ENCODE peak calls at places on chromosomes 7 and 10, in six cellular contexts. One of them, this sample, is unnamed.

GRCh38 chr10:74419491-74420466 is 268.8 kb downstream of the ADK start:
- DNase-seq in suprapubic skin: no peak
- DNase-seq in Panc1: no peak
- DNase-seq in stomach: no peak
- DNase-seq in BE2C: peak; percentile 32
- DNase-seq in GM12878: peak; percentile 5
- DNase-seq in this sample: no peak

GRCh38 chr10:11170993-11171416 is 153.3 kb downstream of the CELF2 start:
- DNase-seq in suprapubic skin: no peak
- DNase-seq in Panc1: no peak
- DNase-seq in stomach: no peak
- DNase-seq in BE2C: no peak
- DNase-seq in GM12878: no peak
- DNase-seq in this sample: no peak

GRCh38 chr7:27156508-27156898 is at the start of gene HOXA7:
- DNase-seq in suprapubic skin: peak; percentile 93
- DNase-seq in Panc1: no peak
- DNase-seq in stomach: peak; percentile 31
- DNase-seq in BE2C: peak; percentile 11
- DNase-seq in GM12878: no peak
- DNase-seq in this sample: no peak

GRCh38 chr7:84697506-84697905 is 489.4 kb downstream of the SEMA3D start:
- DNase-seq in suprapubic skin: no peak
- DNase-seq in Panc1: no peak
- DNase-seq in stomach: no peak
- DNase-seq in BE2C: no peak
- DNase-seq in GM12878: no peak
- DNase-seq in this sample: peak; percentile 73

GRCh38 chr10:70835895-70836294 is 20.1 kb downstream of the SGPL1 start:
- DNase-seq in suprapubic skin: no peak
- DNase-seq in Panc1: no peak
- DNase-seq in stomach: no peak
- DNase-seq in BE2C: no peak
- DNase-seq in GM12878: no peak
- DNase-seq in this sample: no peak

GRCh38 chr10:14975672-14976273 is 16.6 kb downstream of the MEIG1 start:
- DNase-seq in suprapubic skin: no peak
- DNase-seq in Panc1: no peak
- DNase-seq in stomach: no peak
- DNase-seq in BE2C: peak; percentile 20
- DNase-seq in GM12878: no peak
- DNase-seq in this sample: no peak

GRCh38 chr10:78656815-78657621 is 411.7 kb upstream of the ZMIZ1 start:
- DNase-seq in suprapubic skin: no peak
- DNase-seq in Panc1: no peak
- DNase-seq in stomach: peak; percentile 35
- DNase-seq in BE2C: peak; percentile 84
- DNase-seq in GM12878: no peak
- DNase-seq in this sample: no peak

GRCh38 chr10:129929343-129930297 is 34.5 kb downstream of the EBF3 start:
- DNase-seq in suprapubic skin: peak; percentile 43
- DNase-seq in Panc1: no peak
- DNase-seq in stomach: no peak
- DNase-seq in BE2C: no peak
- DNase-seq in GM12878: no peak
- DNase-seq in this sample: no peak

GRCh38 chr7:139741813-139742344 is 35.9 kb downstream of the HIPK2 start:
- DNase-seq in suprapubic skin: no peak
- DNase-seq in Panc1: no peak
- DNase-seq in stomach: no peak
- DNase-seq in BE2C: no peak
- DNase-seq in GM12878: no peak
- DNase-seq in this sample: no peak

GRCh38 chr7:37643876-37644275 is 39.7 kb upstream of the GPR141 start:
- DNase-seq in suprapubic skin: no peak
- DNase-seq in Panc1: no peak
- DNase-seq in stomach: no peak
- DNase-seq in BE2C: no peak
- DNase-seq in GM12878: no peak
- DNase-seq in this sample: no peak

GRCh38 chr7:149778327-149778637 is 4.9 kb upstream of the ZNF467 start:
- DNase-seq in suprapubic skin: no peak
- DNase-seq in Panc1: no peak
- DNase-seq in stomach: no peak
- DNase-seq in BE2C: no peak
- DNase-seq in GM12878: no peak
- DNase-seq in this sample: no peak
- H3K27me3 ChIP-seq in suprapubic skin: peaks cover 4% of the 10 kb centered on the region
- H3K27me3 ChIP-seq in Panc1: no peaks in the 10 kb centered on the region
- H3K27me3 ChIP-seq in stomach: peaks cover 14% of the 10 kb centered on the region
- H3K27me3 ChIP-seq in BE2C: no peaks in the 10 kb centered on the region
- H3K27me3 ChIP-seq in GM12878: no peaks in the 10 kb centered on the region
- H3K27me3 ChIP-seq in this sample: peaks cover 54% of the 10 kb centered on the region

GRCh38 chr10:102112210-102112817 is 7.9 kb downstream of the LDB1 start:
- DNase-seq in suprapubic skin: no peak
- DNase-seq in Panc1: no peak
- DNase-seq in stomach: no peak
- DNase-seq in BE2C: no peak
- DNase-seq in GM12878: no peak
- DNase-seq in this sample: no peak
- TF ChIP-seq CTCF in suprapubic skin: no peak
- TF ChIP-seq CTCF in Panc1: no peak
- TF ChIP-seq CTCF in stomach: no peak
- TF ChIP-seq CTCF in BE2C: peak; percentile 37
- TF ChIP-seq CTCF in GM12878: peak; percentile 20
- TF ChIP-seq CTCF in this sample: peak; percentile 6

GRCh38 chr10:64416011-64416410 is 894.8 kb downstream of the REEP3 start:
- DNase-seq in suprapubic skin: no peak
- DNase-seq in Panc1: no peak
- DNase-seq in stomach: no peak
- DNase-seq in BE2C: no peak
- DNase-seq in GM12878: no peak
- DNase-seq in this sample: no peak
- H3K27me3 ChIP-seq in suprapubic skin: no peaks in the 10 kb centered on the region
- H3K27me3 ChIP-seq in Panc1: no peaks in the 10 kb centered on the region
- H3K27me3 ChIP-seq in stomach: no peaks in the 10 kb centered on the region
- H3K27me3 ChIP-seq in BE2C: no peaks in the 10 kb centered on the region
- H3K27me3 ChIP-seq in GM12878: no peaks in the 10 kb centered on the region
- H3K27me3 ChIP-seq in this sample: no peaks in the 10 kb centered on the region

GRCh38 chr7:96416599-96416998 is 94.7 kb upstream of the SLC25A13 start:
- DNase-seq in suprapubic skin: no peak
- DNase-seq in Panc1: no peak
- DNase-seq in stomach: no peak
- DNase-seq in BE2C: no peak
- DNase-seq in GM12878: no peak
- DNase-seq in this sample: no peak

GRCh38 chr7:96417784-96418183 is 95.9 kb upstream of the SLC25A13 start:
- DNase-seq in suprapubic skin: no peak
- DNase-seq in Panc1: no peak
- DNase-seq in stomach: no peak
- DNase-seq in BE2C: no peak
- DNase-seq in GM12878: no peak
- DNase-seq in this sample: no peak

GRCh38 chr7:96415293-96415940 is 93.5 kb upstream of the SLC25A13 start:
- DNase-seq in suprapubic skin: no peak
- DNase-seq in Panc1: no peak
- DNase-seq in stomach: peak; percentile 42
- DNase-seq in BE2C: no peak
- DNase-seq in GM12878: no peak
- DNase-seq in this sample: no peak

GRCh38 chr7:96418600-96418999 is 96.7 kb upstream of the SLC25A13 start:
- DNase-seq in suprapubic skin: no peak
- DNase-seq in Panc1: no peak
- DNase-seq in stomach: no peak
- DNase-seq in BE2C: no peak
- DNase-seq in GM12878: no peak
- DNase-seq in this sample: no peak

GRCh38 chr7:96414931-96415292 is 93.0 kb upstream of the SLC25A13 start:
- DNase-seq in suprapubic skin: no peak
- DNase-seq in Panc1: peak; percentile 62
- DNase-seq in stomach: no peak
- DNase-seq in BE2C: peak; percentile 71
- DNase-seq in GM12878: peak; percentile 7
- DNase-seq in this sample: no peak
- TF ChIP-seq CTCF in suprapubic skin: peak; percentile 2
- TF ChIP-seq CTCF in Panc1: peak; percentile 88
- TF ChIP-seq CTCF in stomach: peak; percentile 43
- TF ChIP-seq CTCF in BE2C: peak; percentile 100
- TF ChIP-seq CTCF in GM12878: peak; percentile 71
- TF ChIP-seq CTCF in this sample: peak; percentile 57

DNA sequence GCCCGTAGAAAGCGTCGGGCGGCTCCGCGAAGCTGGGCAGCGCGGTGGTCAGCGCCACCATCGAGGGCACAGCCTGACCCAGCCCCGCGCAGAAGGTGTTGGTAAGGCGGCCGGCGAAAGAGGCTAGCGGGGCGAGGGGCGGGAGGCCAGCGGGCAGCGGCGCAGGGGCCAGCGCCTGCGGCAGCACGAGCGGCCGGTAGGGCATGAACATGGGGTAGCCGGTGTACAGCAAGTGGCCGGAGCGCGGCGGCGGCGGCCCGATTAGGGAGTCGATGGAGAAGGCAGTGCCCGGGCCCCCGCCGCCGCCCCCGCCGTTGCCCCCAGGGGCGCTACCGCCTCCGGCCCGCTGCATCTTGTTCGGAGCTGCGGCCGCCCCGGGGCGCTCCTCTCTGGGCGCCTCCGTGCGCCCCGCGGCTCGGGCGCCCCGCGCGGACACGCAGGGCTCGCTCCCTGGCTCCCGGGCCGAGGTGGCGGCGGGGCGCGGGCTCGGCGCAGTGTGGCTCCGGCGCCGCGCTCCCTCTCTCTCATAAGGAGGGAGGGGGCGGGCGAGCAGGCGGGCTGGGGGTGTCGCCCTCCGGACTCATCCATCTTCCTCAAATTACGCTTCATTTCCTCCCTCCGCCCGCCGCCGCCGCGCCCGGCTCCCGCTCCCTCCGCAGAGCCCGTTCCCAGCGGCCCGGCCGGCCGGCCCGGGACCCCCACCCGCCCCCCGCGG is at the start of gene GBX1:
- DNase-seq in suprapubic skin: no peak
- DNase-seq in Panc1: no peak
- DNase-seq in stomach: peak; percentile 20
- DNase-seq in BE2C: no peak
- DNase-seq in GM12878: no peak
- DNase-seq in this sample: no peak
- H3K27me3 ChIP-seq in suprapubic skin: peaks cover 67% of the 10 kb centered on the region
- H3K27me3 ChIP-seq in Panc1: peaks cover 40% of the 10 kb centered on the region
- H3K27me3 ChIP-seq in stomach: peaks cover 93% of the 10 kb centered on the region
- H3K27me3 ChIP-seq in BE2C: peaks cover 90% of the 10 kb centered on the region
- H3K27me3 ChIP-seq in GM12878: peaks cover 14% of the 10 kb centered on the region
- H3K27me3 ChIP-seq in this sample: peaks cover 57% of the 10 kb centered on the region

GRCh38 chr7:43799605-43800004 is 41.1 kb downstream of the BLVRA start:
- DNase-seq in suprapubic skin: no peak
- DNase-seq in Panc1: no peak
- DNase-seq in stomach: no peak
- DNase-seq in BE2C: no peak
- DNase-seq in GM12878: no peak
- DNase-seq in this sample: no peak
- TF ChIP-seq CTCF in suprapubic skin: no peak
- TF ChIP-seq CTCF in Panc1: no peak
- TF ChIP-seq CTCF in stomach: no peak
- TF ChIP-seq CTCF in BE2C: peak; percentile 9
- TF ChIP-seq CTCF in GM12878: peak; percentile 30
- TF ChIP-seq CTCF in this sample: no peak

DNA sequence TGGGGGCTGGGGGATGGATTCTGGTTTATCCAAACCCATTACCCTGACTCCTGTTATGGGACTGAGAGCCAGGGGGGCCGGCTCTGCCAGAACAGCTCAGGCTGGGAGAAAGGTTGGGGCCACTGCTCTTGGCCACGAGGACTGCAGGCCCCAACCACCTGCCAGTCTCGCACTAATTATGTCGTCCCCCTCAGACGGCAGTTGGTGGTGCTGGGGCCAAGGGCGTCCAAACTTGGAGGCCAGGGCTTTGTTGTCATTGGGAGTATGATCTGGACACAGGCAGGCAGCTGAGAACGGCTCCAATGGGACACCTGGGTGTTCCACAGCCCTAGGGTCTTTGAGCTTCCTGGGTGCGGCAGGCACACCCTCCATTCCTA is 34.7 kb downstream of the DRGX start:
- DNase-seq in suprapubic skin: peak; percentile 66
- DNase-seq in Panc1: no peak
- DNase-seq in stomach: no peak
- DNase-seq in BE2C: no peak
- DNase-seq in GM12878: no peak
- DNase-seq in this sample: no peak
- H3K27me3 ChIP-seq in suprapubic skin: peaks cover 6% of the 10 kb centered on the region
- H3K27me3 ChIP-seq in Panc1: no peaks in the 10 kb centered on the region
- H3K27me3 ChIP-seq in stomach: peaks cover 33% of the 10 kb centered on the region
- H3K27me3 ChIP-seq in BE2C: no peaks in the 10 kb centered on the region
- H3K27me3 ChIP-seq in GM12878: no peaks in the 10 kb centered on the region
- H3K27me3 ChIP-seq in this sample: no peaks in the 10 kb centered on the region

DNA sequence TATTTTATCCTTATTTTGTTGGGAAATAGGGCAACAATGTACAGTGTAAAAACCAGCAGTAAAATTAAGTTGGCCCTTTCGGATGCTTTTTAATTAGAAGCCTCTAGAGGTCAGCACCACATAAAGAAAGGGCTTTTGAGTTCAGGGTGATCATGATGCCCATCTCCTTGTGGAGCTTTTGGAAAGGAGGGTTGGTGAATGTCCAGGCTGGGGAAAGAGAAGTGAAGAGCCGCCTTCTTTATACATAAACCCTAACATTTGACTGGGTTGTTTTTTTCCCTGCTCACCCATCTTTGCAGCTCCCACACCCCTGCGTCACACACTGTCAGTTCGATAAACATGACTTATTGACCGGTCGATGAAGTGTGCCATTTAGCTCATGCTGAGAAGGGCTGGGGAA is 29.8 kb downstream of the MTURN start:
- DNase-seq in suprapubic skin: no peak
- DNase-seq in Panc1: peak; percentile 30
- DNase-seq in stomach: no peak
- DNase-seq in BE2C: no peak
- DNase-seq in GM12878: no peak
- DNase-seq in this sample: no peak
- TF ChIP-seq CTCF in suprapubic skin: peak; percentile 49
- TF ChIP-seq CTCF in Panc1: peak; percentile 85
- TF ChIP-seq CTCF in stomach: no peak
- TF ChIP-seq CTCF in BE2C: peak; percentile 71
- TF ChIP-seq CTCF in GM12878: peak; percentile 81
- TF ChIP-seq CTCF in this sample: peak; percentile 59

GRCh38 chr7:157009778-157010587 is 480 bp downstream of the MNX1 start:
- DNase-seq in suprapubic skin: peak; percentile 47
- DNase-seq in Panc1: no peak
- DNase-seq in stomach: no peak
- DNase-seq in BE2C: no peak
- DNase-seq in GM12878: no peak
- DNase-seq in this sample: no peak
- H3K27me3 ChIP-seq in suprapubic skin: peaks cover 98% of the 10 kb centered on the region
- H3K27me3 ChIP-seq in Panc1: no peaks in the 10 kb centered on the region
- H3K27me3 ChIP-seq in stomach: peaks cover 98% of the 10 kb centered on the region
- H3K27me3 ChIP-seq in BE2C: peaks cover 97% of the 10 kb centered on the region
- H3K27me3 ChIP-seq in GM12878: no peaks in the 10 kb centered on the region
- H3K27me3 ChIP-seq in this sample: peaks cover 93% of the 10 kb centered on the region

This sample was measured in kidney epithelial cell.